ENCODE peak calls at places on chromosomes 6 and 20, in nine cellular contexts. A, X, V, B, L, K, Y, M and I are unnamed samples.

GRCh38 chr6:139442188-139442625 is 67.8 kb upstream of the CITED2 start:
- DNase-seq in A (no peak), Y (no peak), L (no peak), V (no peak), M (no peak), X (no peak), K (no peak), B (no peak), I (no peak)

GRCh38 chr6:7758456-7758855 is 32.6 kb downstream of the BMP6 start:
- DNase-seq in M (no peak), L (peak; percentile 89), V (no peak), A (no peak), K (peak; percentile 55), X (no peak), B (no peak), Y (no peak), I (peak; percentile 85)

GRCh38 chr6:20237677-20238460 is 25.6 kb upstream of the MBOAT1 start:
- DNase-seq in Y (no peak), K (no peak), A (no peak), X (no peak), L (no peak), M (no peak), V (no peak), B (no peak), I (no peak)

GRCh38 chr20:10902836-10903410 is 229.1 kb upstream of the JAG1 start:
- DNase-seq in V (no peak), A (no peak), M (no peak), Y (no peak), K (no peak), B (no peak), X (no peak), L (no peak), I (peak; percentile 90)

GRCh38 chr6:15027472-15027871 is 218.4 kb upstream of the JARID2 start:
- DNase-seq in Y (no peak), V (no peak), A (no peak), X (no peak), K (no peak), M (no peak), B (no peak), L (no peak), I (no peak)

GRCh38 chr6:97059473-97059872 is 134.9 kb downstream of the KLHL32 start:
- DNase-seq in B (no peak), K (peak; percentile 58), Y (no peak), A (no peak), X (peak; percentile 42), L (peak; percentile 7), M (peak; percentile 29), V (no peak), I (peak; percentile 14)

GRCh38 chr6:39029156-39030011 is 19.2 kb upstream of the GLP1R start:
- DNase-seq in M (peak; percentile 13), L (peak; percentile 3), A (no peak), K (no peak), B (no peak), Y (no peak), V (peak; percentile 60), X (peak; percentile 55), I (no peak)

GRCh38 chr6:132736239-132736638 is 21.5 kb downstream of the VNN2 start:
- DNase-seq in X (no peak), K (peak; percentile 21), Y (no peak), L (no peak), B (no peak), V (no peak), A (no peak), M (no peak), I (no peak)

GRCh38 chr6:10000461-10000992 is 414.3 kb downstream of the TFAP2A start:
- DNase-seq in M (no peak), V (no peak), K (no peak), Y (no peak), X (no peak), L (no peak), A (no peak), B (no peak), I (no peak)

GRCh38 chr6:36241728-36242127 is 28.1 kb upstream of the PNPLA1 start:
- DNase-seq in L (no peak), B (no peak), K (peak; percentile 21), Y (no peak), X (no peak), V (no peak), M (no peak), A (no peak), I (no peak)

GRCh38 chr20:54115172-54115854 is 44.9 kb upstream of the BCAS1 start:
- DNase-seq in V (no peak), K (peak; percentile 77), X (no peak), Y (no peak), A (no peak), M (no peak), B (no peak), L (no peak), I (peak; percentile 16)

GRCh38 chr20:41643504-41643938 is 25.3 kb upstream of the CHD6 start:
- DNase-seq in X (peak; percentile 38), V (peak; percentile 50), B (no peak), K (no peak), L (peak; percentile 62), A (no peak), Y (no peak), M (no peak), I (no peak)

GRCh38 chr6:18141805-18142590 is 12.9 kb downstream of the TPMT start:
- DNase-seq in K (no peak), Y (no peak), B (no peak), V (no peak), M (no peak), L (no peak), X (no peak), A (no peak), I (no peak)

GRCh38 chr6:144264270-144265060 is 20.7 kb upstream of the UTRN start:
- DNase-seq in V (no peak), M (no peak), K (peak; percentile 79), A (no peak), B (no peak), Y (no peak), X (peak; percentile 64), L (peak; percentile 94), I (peak; percentile 79)

DNA sequence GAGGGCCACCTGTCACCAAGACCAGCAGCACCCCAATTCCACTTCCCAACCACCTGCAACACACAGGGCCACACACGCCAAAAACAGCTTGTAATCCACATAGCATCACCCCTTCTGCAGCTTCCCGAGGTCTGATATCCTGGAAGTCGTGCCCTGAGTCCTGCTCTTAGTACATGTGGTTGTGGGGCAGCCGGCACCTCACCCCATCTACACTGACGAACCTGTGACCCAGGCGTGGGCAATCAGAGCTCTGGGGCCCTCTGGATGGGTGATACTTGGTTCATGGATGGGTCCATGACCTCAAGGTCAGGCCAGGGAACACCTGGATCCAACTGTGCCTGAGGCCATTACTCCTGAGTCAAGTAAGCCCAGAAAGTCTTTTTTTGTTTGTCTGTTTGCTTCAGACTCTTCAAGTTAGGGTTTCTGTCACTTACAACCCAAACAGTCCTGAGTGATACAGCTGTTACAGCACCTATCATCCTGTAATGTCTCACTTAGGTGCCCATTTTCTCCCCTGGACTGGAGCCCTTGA is 24.2 kb downstream of the PREX1 start:
- DNase-seq in V (peak; percentile 22), K (no peak), M (no peak), X (no peak), Y (no peak), B (no peak), A (no peak), L (no peak), I (no peak)
- H3K4me3 ChIP-seq in V (no peak overlapping the region), K (no peak overlapping the region), M (no peak overlapping the region), X (no peak overlapping the region), Y (no peak overlapping the region), B (no peak overlapping the region), A (no peak overlapping the region), L (no peak overlapping the region), I (no peak overlapping the region)

DNA sequence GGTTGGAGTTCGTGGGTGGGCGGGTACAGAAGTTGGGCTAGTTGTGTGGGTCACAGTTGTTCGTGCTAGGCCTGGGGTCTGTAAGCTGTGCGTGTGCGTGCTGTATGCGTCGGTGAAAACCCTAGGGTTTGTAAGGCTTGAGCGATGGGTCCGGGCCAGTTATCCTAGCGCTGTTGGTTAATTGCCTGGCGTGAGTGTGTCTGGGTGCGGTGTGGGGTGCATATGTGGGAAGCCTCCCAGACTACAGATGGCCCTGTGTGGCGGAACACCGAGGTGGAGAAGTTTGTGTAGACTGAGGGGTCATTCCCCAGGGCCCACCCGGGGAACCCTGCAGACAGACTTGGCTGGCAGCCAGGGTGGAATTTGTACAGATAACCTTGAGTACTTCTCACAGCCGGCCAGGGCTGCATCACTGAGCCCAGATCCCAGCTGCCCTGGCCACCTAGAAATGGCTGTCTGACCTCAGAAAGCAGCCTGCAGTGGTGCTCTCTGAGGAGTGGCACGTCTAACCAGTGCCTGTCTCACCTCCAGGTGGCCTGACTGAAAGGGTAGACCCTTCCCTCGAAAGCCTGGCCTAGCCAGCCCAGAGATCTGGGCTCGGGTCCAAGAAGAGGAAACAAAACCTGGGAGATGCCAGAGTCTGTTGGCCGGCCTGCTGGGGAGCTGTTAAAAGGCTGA is 1.8 kb downstream of the TGIF2 start:
- DNase-seq in A (peak; percentile 62), V (peak; percentile 52), Y (peak; percentile 38), M (no peak), B (peak; percentile 71), K (peak; percentile 45), L (peak; percentile 35), X (peak; percentile 86), I (no peak)
- H3K4me3 ChIP-seq in A (peak overlapping the region; percentile 80), V (peak overlapping the region; percentile 65), Y (peak overlapping the region; percentile 98), M (peak overlapping the region; percentile 73), B (peak overlapping the region; percentile 80), K (peak overlapping the region; percentile 48), L (peak overlapping the region; percentile 76), X (peak overlapping the region; percentile 96), I (peak overlapping the region; percentile 83)

DNA sequence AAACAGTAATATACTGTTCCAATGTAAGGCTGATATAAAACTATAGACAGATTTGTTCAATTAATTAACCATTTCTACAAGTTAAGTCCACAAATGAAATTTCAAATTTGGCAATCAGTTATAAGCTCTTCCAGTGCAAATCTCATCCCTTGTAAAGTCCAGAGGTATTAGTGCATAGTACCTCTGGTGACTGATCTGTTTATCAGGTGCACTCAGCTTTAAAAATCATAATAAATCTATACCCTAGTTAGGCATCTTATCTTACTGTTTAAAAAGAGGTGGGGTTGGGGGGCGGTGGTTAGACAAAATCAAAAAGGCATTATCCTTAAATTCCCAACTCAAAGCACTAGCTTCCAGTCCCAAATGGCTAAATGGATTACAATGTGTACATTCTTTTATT is 2.9 kb downstream of the FBXO30 start:
- DNase-seq in V (no peak), Y (no peak), M (no peak), L (no peak), B (no peak), X (no peak), A (no peak), K (no peak), I (no peak)
- H3K4me3 ChIP-seq in V (no peak overlapping the region), Y (no peak overlapping the region), M (no peak overlapping the region), L (no peak overlapping the region), B (peak overlapping the region; percentile 73), X (peak overlapping the region; percentile 67), A (no peak overlapping the region), K (peak overlapping the region; percentile 12), I (no peak overlapping the region)

DNA sequence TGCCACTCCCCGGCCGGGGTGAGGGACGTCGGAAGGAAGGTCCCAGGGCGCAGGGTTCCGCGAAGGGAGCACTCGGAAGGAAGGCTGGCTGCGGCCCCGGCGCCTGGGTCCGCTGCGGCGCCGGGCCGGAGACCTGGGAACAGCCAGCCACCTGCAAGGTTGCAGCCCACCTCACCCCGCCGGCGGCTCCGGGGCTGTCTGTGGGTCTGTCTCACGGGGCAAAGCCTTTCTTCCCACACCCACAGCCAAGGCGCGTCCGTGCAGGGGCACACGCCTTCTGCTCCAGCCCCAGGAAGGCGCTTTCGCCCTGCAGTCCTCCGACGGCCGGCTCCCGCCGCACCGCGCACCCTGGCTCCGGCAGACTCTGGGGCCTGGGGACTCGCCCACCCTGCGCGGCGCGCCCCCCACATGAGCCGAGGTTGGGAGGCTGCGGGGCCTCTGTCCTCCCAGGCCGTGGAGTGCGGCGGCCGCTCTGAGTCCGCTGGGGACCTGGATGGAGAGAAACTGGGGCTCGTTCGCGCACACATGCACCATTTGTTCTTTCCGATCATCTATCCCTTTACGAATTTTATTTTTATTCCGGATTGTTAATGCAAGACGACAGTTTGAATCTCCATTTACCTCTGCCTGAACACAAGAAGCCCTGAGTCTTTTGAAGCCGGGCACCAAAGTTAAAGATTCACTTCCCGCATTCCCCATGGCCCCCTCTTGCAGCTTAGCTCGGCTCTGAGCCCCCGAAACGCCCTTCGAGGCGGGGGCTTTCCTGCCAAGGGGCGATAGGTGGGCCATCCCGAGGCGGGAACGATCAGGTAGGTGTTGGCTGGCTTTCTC is 4.5 kb upstream of the FOXC1 start:
- DNase-seq in M (no peak), A (no peak), B (peak; percentile 75), K (no peak), V (no peak), X (no peak), L (no peak), Y (no peak), I (no peak)
- H3K4me3 ChIP-seq in M (no peak overlapping the region), A (peak overlapping the region; percentile 49), B (peak overlapping the region; percentile 70), K (no peak overlapping the region), V (peak overlapping the region; percentile 56), X (peak overlapping the region; percentile 42), L (no peak overlapping the region), Y (peak overlapping the region; percentile 50), I (no peak overlapping the region)